ENCODE peak calls at places on chromosome 20, in ten cellular contexts. F, S, J, C, L, D, V, K, P and U are unnamed samples.

GRCh38 chr20:38066969-38067716 is 33.6 kb downstream of the RPRD1B start:
- DNase-seq in F (no peak), S (no peak), J (no peak), C (no peak), L (no peak), D (no peak), V (no peak), K (no peak), P (no peak), U (no peak)

GRCh38 chr20:16441526-16442164 is 131.6 kb downstream of the KIF16B start:
- DNase-seq in F (no peak), S (no peak), J (no peak), C (no peak), L (no peak), D (no peak), V (no peak), K (no peak), P (no peak), U (no peak)

GRCh38 chr20:54209216-54209813 is 1.4 kb downstream of the PFDN4 start:
- DNase-seq in F (no peak), S (no peak), J (no peak), C (no peak), L (no peak), D (no peak), V (no peak), K (no peak), P (no peak), U (no peak)

GRCh38 chr20:64146301-64146935 is 17.8 kb upstream of the MYT1 start:
- DNase-seq in F (no peak), S (no peak), J (no peak), C (peak), L (no peak), D (no peak), V (peak), K (no peak), P (no peak), U (no peak)

GRCh38 chr20:33672426-33673114 is 1.7 kb downstream of the NECAB3 start:
- DNase-seq in F (no peak), S (no peak), J (no peak), C (no peak), L (no peak), D (no peak), V (no peak), K (no peak), P (no peak), U (no peak)

GRCh38 chr20:23127506-23128279 is 41.6 kb upstream of the CD93 start:
- DNase-seq in F (no peak), S (no peak), J (no peak), C (no peak), L (no peak), D (no peak), V (peak), K (no peak), P (no peak), U (no peak)

GRCh38 chr20:57698191-57698866 is 11.5 kb downstream of the PMEPA1 start:
- DNase-seq in F (peak), S (no peak), J (no peak), C (no peak), L (peak), D (no peak), V (no peak), K (peak), P (peak), U (peak)

GRCh38 chr20:52289956-52290355 is 98.4 kb upstream of the ZFP64 start:
- DNase-seq in F (no peak), S (no peak), J (no peak), C (no peak), L (no peak), D (no peak), V (no peak), K (no peak), P (no peak), U (no peak)

GRCh38 chr20:3334156-3334943 is 73.1 kb downstream of the DNAAF9 start:
- DNase-seq in F (no peak), S (no peak), J (no peak), C (no peak), L (no peak), D (no peak), V (no peak), K (no peak), P (peak), U (no peak)

GRCh38 chr20:34952676-34953075 is 2.9 kb downstream of the GSS start:
- DNase-seq in F (no peak), S (no peak), J (no peak), C (no peak), L (peak), D (no peak), V (no peak), K (no peak), P (no peak), U (no peak)

GRCh38 chr20:63664861-63665594 is 6.9 kb downstream of the RTEL1 start:
- DNase-seq in F (no peak), S (no peak), J (no peak), C (no peak), L (no peak), D (no peak), V (no peak), K (no peak), P (no peak), U (no peak)

GRCh38 chr20:2742934-2743559 is 50.5 kb downstream of the EBF4 start:
- DNase-seq in F (peak), S (no peak), J (peak), C (peak), L (peak), D (peak), V (no peak), K (peak), P (peak), U (peak)

GRCh38 chr20:49631074-49631716 is 63.3 kb upstream of the PTGIS start:
- DNase-seq in F (no peak), S (no peak), J (no peak), C (no peak), L (peak), D (no peak), V (no peak), K (no peak), P (no peak), U (no peak)

GRCh38 chr20:47032969-47033578 is 138.4 kb downstream of the EYA2 start:
- DNase-seq in F (no peak), S (no peak), J (no peak), C (no peak), L (no peak), D (no peak), V (no peak), K (no peak), P (no peak), U (no peak)

GRCh38 chr20:50510706-50511401 is 671 bp downstream of the PTPN1 start:
- DNase-seq in F (peak), S (no peak), J (no peak), C (no peak), L (no peak), D (no peak), V (no peak), K (no peak), P (peak), U (no peak)

GRCh38 chr20:3106658-3107463 is 22.3 kb upstream of the AVP start:
- DNase-seq in F (no peak), S (no peak), J (no peak), C (no peak), L (no peak), D (no peak), V (no peak), K (no peak), P (no peak), U (no peak)

GRCh38 chr20:58870293-58871014 is 17.9 kb downstream of the GNAS start:
- DNase-seq in F (peak), S (no peak), J (peak), C (peak), L (peak), D (peak), V (peak), K (no peak), P (peak), U (peak)